ENCODE peak calls at places on chromosomes 13 and 19, in seven cellular contexts. P, S, N, F, R, M and B are unnamed samples.

GRCh38 chr19:2770055-2771013 is 12.7 kb downstream of the SGTA start:
- DNase-seq in M (no peak), R (peak; percentile 77), P (no peak), F (peak; percentile 59), N (no peak), S (no peak), B (peak; percentile 51)

GRCh38 chr19:55136399-55137102 is 12.5 kb downstream of the TNNT1 start:
- DNase-seq in N (no peak), F (no peak), S (no peak), R (no peak), M (no peak), P (no peak), B (no peak)

GRCh38 chr19:48571378-48572162 is 19.6 kb downstream of the SULT2B1 start:
- DNase-seq in S (no peak), N (no peak), F (no peak), M (no peak), R (no peak), P (no peak), B (peak; percentile 8)

GRCh38 chr19:38318595-38319142 is 976 bp upstream of the KCNK6 start:
- DNase-seq in F (no peak), R (peak; percentile 62), N (no peak), P (no peak), S (no peak), M (no peak), B (no peak)

GRCh38 chr13:55977436-55977835 is 1163.3 kb upstream of the PRR20A start:
- DNase-seq in M (no peak), N (no peak), P (no peak), S (no peak), F (no peak), R (no peak), B (no peak)

GRCh38 chr19:48511800-48512503 is at the start of gene LMTK3:
- DNase-seq in R (peak; percentile 52), S (no peak), M (peak; percentile 58), N (no peak), F (peak; percentile 45), P (no peak), B (peak; percentile 95)

GRCh38 chr13:34730966-34731365 is 211.1 kb upstream of the NBEA start:
- DNase-seq in R (no peak), F (no peak), N (no peak), S (peak; percentile 56), P (no peak), M (no peak), B (no peak)

GRCh38 chr13:34926513-34926912 is 15.6 kb upstream of the NBEA start:
- DNase-seq in P (no peak), M (no peak), N (no peak), S (no peak), R (peak; percentile 75), F (no peak), B (no peak)

GRCh38 chr13:95573226-95573625 is 20.7 kb downstream of the CLDN10 start:
- DNase-seq in N (peak; percentile 14), R (peak; percentile 57), P (no peak), M (no peak), S (no peak), F (no peak), B (no peak)

GRCh38 chr13:60590775-60591174 is 193.8 kb downstream of the TDRD3 start:
- DNase-seq in S (no peak), R (no peak), N (no peak), F (no peak), M (no peak), P (no peak), B (no peak)

GRCh38 chr13:19658192-19658591 is 24.7 kb downstream of the MPHOSPH8 start:
- DNase-seq in P (no peak), R (no peak), F (no peak), S (no peak), N (no peak), M (no peak), B (no peak)

GRCh38 chr19:6260912-6261636 is 18.7 kb downstream of the MLLT1 start:
- DNase-seq in P (no peak), R (no peak), N (peak; percentile 7), M (peak; percentile 53), F (peak; percentile 35), S (peak; percentile 89), B (peak; percentile 94)

GRCh38 chr13:110651271-110651670 is 35.9 kb downstream of the NAXD start:
- DNase-seq in F (no peak), N (no peak), S (no peak), P (no peak), R (no peak), M (no peak), B (peak; percentile 30)

GRCh38 chr13:43830481-43830873 is 43.7 kb upstream of the ENOX1 start:
- DNase-seq in R (peak; percentile 93), F (no peak), M (no peak), N (no peak), S (no peak), P (no peak), B (no peak)

GRCh38 chr19:38769635-38770211 is 3.6 kb downstream of the LGALS7 start:
- DNase-seq in P (peak; percentile 65), S (peak; percentile 95), F (peak; percentile 84), N (peak; percentile 69), R (peak; percentile 92), M (no peak), B (peak; percentile 95)

GRCh38 chr13:85985791-85986190 is 186.6 kb upstream of the SLITRK6 start:
- DNase-seq in M (no peak), R (peak; percentile 10), S (no peak), P (no peak), F (no peak), N (no peak), B (no peak)

GRCh38 chr13:93227280-93227905 is 786 bp downstream of the GPC6 start:
- DNase-seq in S (peak; percentile 79), N (no peak), M (peak; percentile 77), P (no peak), R (peak; percentile 70), F (no peak), B (peak; percentile 68)

GRCh38 chr13:109481046-109481445 is 305.3 kb downstream of the IRS2 start:
- DNase-seq in M (no peak), S (no peak), F (no peak), N (no peak), P (no peak), R (peak; percentile 43), B (no peak)

GRCh38 chr19:35502751-35503150 is 10.7 kb downstream of the DMKN start:
- DNase-seq in S (no peak), N (no peak), M (no peak), R (no peak), F (no peak), P (no peak), B (no peak)

DNA sequence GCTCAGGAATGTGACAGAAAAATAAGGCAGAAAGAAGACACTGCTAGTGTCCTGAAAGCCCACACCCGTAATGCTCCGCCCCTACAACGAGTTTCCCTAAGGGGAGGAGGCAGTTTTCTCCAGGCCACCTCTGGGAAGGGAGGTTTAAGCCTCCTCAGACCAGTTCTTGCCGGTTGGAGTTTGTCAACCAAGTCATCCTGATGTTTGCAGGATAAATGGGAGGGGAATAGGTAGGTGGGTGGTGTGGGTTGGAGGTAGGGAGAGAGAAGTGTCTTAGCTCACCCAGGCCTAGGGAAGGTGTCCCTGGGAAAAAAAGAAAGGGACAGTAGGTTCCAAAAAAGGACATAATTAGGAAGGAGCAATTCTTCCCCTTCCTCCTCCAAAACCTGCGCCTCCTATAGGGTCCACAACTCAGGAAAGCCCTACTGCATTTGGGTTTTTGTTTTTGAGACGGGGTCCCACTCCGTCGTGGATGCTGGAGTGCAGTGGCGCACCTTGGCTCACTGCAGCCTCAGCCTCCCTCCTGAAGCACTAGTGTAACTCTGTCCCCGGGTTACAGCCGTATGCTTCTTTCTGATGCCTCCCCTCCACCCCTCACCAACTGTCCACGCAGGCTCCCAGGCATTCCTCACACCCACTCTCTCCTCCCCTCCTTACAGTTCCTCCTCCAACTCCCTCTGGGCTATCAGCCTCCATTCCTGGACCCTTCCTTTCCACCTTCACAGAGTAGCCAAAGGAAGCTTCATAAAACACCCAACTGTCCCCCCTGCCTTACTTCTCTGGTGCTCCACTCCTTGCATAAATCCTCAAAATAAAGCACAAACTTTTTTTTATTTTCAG is 2.0 kb upstream of the SERTAD3 start:
- DNase-seq in M (peak; percentile 59), N (peak; percentile 70), F (no peak), S (peak; percentile 76), P (no peak), R (no peak), B (peak; percentile 75)
- H3K36me3 ChIP-seq in M (peaks cover 8% of the 10 kb centered on the region), N (peaks cover 6% of the 10 kb centered on the region), F (peaks cover 4% of the 10 kb centered on the region), S (peaks cover 16% of the 10 kb centered on the region), P (peaks cover 19% of the 10 kb centered on the region), R (peaks cover 11% of the 10 kb centered on the region), B (peaks cover 7% of the 10 kb centered on the region)

DNA sequence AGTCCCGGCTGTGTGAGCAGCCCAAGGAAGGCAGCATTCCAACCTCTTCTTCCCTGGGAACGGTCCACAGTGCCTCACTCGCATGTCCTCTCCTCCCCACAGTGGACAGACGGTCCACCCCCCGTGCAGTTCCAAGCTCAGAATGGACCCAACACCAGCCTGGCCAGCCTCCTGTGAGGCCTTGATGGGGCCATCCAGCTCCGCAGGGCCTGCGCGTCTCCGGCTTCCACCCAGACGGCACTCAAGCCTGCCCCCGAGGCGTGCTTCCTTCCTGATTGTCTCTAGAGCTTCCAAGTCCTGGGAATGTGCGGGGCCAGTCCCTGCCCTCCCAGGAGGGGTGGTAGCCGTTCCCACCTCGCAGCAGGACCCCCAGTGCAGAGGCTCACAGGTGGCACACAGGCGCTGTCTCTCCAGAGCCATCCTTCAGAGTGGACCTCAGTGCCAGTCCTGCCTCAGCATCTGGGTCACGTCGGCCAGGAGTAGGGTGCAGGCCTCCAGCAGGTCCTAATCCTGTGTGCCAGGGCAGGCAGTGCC is 35.0 kb downstream of the MAU2 start:
- DNase-seq in N (no peak), F (no peak), P (no peak), M (no peak), R (no peak), S (no peak), B (no peak)
- H3K36me3 ChIP-seq in N (peaks cover 19% of the 10 kb centered on the region), F (peaks cover 31% of the 10 kb centered on the region), P (peaks cover 59% of the 10 kb centered on the region), M (peaks cover 59% of the 10 kb centered on the region), R (peaks cover 35% of the 10 kb centered on the region), S (peaks cover 43% of the 10 kb centered on the region), B (peaks cover 23% of the 10 kb centered on the region)

DNA sequence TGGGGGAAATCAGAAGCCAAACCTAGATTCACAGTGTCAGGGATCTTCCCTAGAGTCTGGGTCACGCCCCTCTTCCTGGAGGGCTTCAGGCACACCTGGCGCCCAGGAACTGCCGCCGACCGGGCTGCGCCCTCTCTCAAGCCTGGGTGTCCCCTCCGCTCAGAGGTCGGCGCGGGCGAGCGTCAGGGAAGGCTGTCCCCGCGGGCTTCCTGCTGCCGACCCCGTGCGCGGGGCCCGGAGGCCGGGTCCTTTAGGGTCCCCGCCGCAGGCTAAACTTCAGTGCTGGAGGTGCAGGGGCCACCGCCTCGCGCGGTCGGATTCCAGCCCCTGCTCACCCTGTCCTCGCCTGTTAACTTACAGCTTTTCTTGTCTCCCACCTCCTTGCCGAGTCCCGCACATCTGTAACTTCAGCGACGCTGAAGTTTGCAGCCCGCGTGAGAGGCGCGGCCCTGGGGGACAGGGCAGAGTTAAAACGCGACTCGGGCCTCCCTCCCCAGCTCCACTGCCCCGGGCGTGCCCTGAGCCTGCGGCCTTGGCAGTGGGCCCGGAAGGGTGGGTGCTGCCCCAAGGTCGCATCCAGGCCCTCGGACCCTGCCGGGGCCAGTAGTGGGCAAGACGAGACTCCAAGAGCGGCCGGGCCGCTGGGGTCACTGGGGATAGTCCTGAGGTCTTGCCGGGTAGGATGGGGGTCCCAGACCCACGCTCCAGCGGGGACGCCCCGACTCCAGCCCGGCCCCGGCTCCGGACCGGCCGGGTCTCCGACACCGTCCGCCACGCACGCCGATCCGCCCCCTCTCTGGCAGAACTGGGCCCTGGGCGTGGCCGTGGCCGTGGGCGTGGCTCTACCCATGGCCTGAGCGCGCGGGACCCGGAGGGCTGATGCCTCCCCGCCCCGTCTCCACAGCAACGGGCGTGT is 95.6 kb upstream of the ZNF98 start:
- DNase-seq in S (no peak), F (no peak), M (no peak), R (no peak), P (no peak), N (no peak), B (peak; percentile 38)
- H3K36me3 ChIP-seq in S (no peaks in the 10 kb centered on the region), F (no peaks in the 10 kb centered on the region), M (no peaks in the 10 kb centered on the region), R (no peaks in the 10 kb centered on the region), P (no peaks in the 10 kb centered on the region), N (no peaks in the 10 kb centered on the region), B (no peaks in the 10 kb centered on the region)

GRCh38 chr19:1430201-1430621 is 8.0 kb upstream of the RPS15 start:
- DNase-seq in R (no peak), F (no peak), N (no peak), M (no peak), P (no peak), S (no peak), B (peak; percentile 67)
- H3K36me3 ChIP-seq in R (peaks cover 24% of the 10 kb centered on the region), F (peaks cover 22% of the 10 kb centered on the region), N (no peaks in the 10 kb centered on the region), M (peaks cover 87% of the 10 kb centered on the region), P (peaks cover 59% of the 10 kb centered on the region), S (peaks cover 70% of the 10 kb centered on the region), B (peaks cover 32% of the 10 kb centered on the region)